ENCODE peak calls at places on chromosomes 7 and 10, in eight cellular contexts. One of them, this sample, is unnamed.

GRCh38 chr10:34334908-34335307 is 480.2 kb downstream of the PARD3 start:
- DNase-seq in AG09309: no peak
- DNase-seq in A673: no peak
- DNase-seq in GM23248: no peak
- DNase-seq in cardiac muscle cell: no peak
- DNase-seq in H7: no peak
- DNase-seq in body of pancreas: no peak
- DNase-seq in lung: no peak
- DNase-seq in this sample: no peak

GRCh38 chr10:21662635-21663034 is 128.6 kb downstream of the MLLT10 start:
- DNase-seq in AG09309: no peak
- DNase-seq in lung: no peak
- DNase-seq in H7: no peak
- DNase-seq in body of pancreas: no peak
- DNase-seq in A673: no peak
- DNase-seq in cardiac muscle cell: no peak
- DNase-seq in GM23248: no peak
- DNase-seq in this sample: no peak

GRCh38 chr7:116578526-116578925 is 53.7 kb downstream of the CAV1 start:
- DNase-seq in A673: no peak
- DNase-seq in lung: no peak
- DNase-seq in body of pancreas: no peak
- DNase-seq in AG09309: no peak
- DNase-seq in cardiac muscle cell: peak; percentile 46
- DNase-seq in GM23248: no peak
- DNase-seq in H7: no peak
- DNase-seq in this sample: no peak

GRCh38 chr10:6563075-6563474 is 17.0 kb downstream of the PRKCQ start:
- DNase-seq in AG09309: no peak
- DNase-seq in A673: no peak
- DNase-seq in cardiac muscle cell: no peak
- DNase-seq in H7: no peak
- DNase-seq in body of pancreas: no peak
- DNase-seq in lung: no peak
- DNase-seq in GM23248: no peak
- DNase-seq in this sample: no peak

GRCh38 chr10:109773288-109773687 is 150.0 kb downstream of the XPNPEP1 start:
- DNase-seq in A673: no peak
- DNase-seq in lung: no peak
- DNase-seq in AG09309: no peak
- DNase-seq in cardiac muscle cell: no peak
- DNase-seq in GM23248: no peak
- DNase-seq in H7: no peak
- DNase-seq in body of pancreas: no peak
- DNase-seq in this sample: no peak

GRCh38 chr7:6330657-6331056 is 58.2 kb upstream of the CYTH3 start:
- DNase-seq in body of pancreas: no peak
- DNase-seq in A673: no peak
- DNase-seq in H7: no peak
- DNase-seq in AG09309: no peak
- DNase-seq in lung: no peak
- DNase-seq in cardiac muscle cell: no peak
- DNase-seq in GM23248: no peak
- DNase-seq in this sample: no peak

GRCh38 chr7:52586704-52587103 is 448.7 kb upstream of the POM121L12 start:
- DNase-seq in lung: no peak
- DNase-seq in cardiac muscle cell: no peak
- DNase-seq in AG09309: no peak
- DNase-seq in A673: no peak
- DNase-seq in H7: peak; percentile 4
- DNase-seq in GM23248: no peak
- DNase-seq in body of pancreas: no peak
- DNase-seq in this sample: no peak

GRCh38 chr7:47191876-47192291 is 390.0 kb downstream of the TNS3 start:
- DNase-seq in H7: no peak
- DNase-seq in body of pancreas: no peak
- DNase-seq in cardiac muscle cell: no peak
- DNase-seq in lung: peak; percentile 31
- DNase-seq in AG09309: no peak
- DNase-seq in GM23248: no peak
- DNase-seq in A673: no peak
- DNase-seq in this sample: no peak

GRCh38 chr10:48446785-48447184 is 140.3 kb downstream of the MAPK8 start:
- DNase-seq in lung: peak; percentile 27
- DNase-seq in body of pancreas: no peak
- DNase-seq in AG09309: no peak
- DNase-seq in A673: no peak
- DNase-seq in cardiac muscle cell: no peak
- DNase-seq in H7: no peak
- DNase-seq in GM23248: no peak
- DNase-seq in this sample: no peak

DNA sequence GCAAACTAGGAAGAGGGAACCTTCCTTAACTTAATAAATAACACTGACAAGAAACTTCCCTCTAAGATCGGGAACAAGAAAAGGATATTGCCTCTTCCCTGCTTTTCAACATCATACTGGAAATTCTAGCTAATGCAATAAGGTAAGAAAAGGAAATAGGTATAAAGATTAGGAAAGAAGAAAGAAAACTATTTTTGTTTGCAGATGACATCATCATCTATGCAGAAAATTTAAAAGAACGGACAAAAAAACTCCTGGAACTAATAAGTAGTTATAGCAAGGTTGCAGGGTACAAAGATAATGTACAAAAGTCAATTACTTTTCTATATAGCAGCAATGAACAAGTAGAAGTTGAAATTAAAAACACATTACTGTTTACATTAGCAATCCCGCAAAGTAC is 164.8 kb downstream of the WDR11 start:
- DNase-seq in AG09309: no peak
- DNase-seq in A673: no peak
- DNase-seq in GM23248: no peak
- DNase-seq in lung: no peak
- DNase-seq in cardiac muscle cell: no peak
- DNase-seq in H7: no peak
- DNase-seq in body of pancreas: no peak
- DNase-seq in this sample: no peak
- H3K4me3 ChIP-seq in AG09309: no peak overlapping the region
- H3K4me3 ChIP-seq in A673: no peak overlapping the region
- H3K4me3 ChIP-seq in GM23248: no peak overlapping the region
- H3K4me3 ChIP-seq in lung: no peak overlapping the region
- H3K4me3 ChIP-seq in cardiac muscle cell: no peak overlapping the region
- H3K4me3 ChIP-seq in H7: no peak overlapping the region
- H3K4me3 ChIP-seq in body of pancreas: no peak overlapping the region
- H3K4me3 ChIP-seq in this sample: no peak overlapping the region

DNA sequence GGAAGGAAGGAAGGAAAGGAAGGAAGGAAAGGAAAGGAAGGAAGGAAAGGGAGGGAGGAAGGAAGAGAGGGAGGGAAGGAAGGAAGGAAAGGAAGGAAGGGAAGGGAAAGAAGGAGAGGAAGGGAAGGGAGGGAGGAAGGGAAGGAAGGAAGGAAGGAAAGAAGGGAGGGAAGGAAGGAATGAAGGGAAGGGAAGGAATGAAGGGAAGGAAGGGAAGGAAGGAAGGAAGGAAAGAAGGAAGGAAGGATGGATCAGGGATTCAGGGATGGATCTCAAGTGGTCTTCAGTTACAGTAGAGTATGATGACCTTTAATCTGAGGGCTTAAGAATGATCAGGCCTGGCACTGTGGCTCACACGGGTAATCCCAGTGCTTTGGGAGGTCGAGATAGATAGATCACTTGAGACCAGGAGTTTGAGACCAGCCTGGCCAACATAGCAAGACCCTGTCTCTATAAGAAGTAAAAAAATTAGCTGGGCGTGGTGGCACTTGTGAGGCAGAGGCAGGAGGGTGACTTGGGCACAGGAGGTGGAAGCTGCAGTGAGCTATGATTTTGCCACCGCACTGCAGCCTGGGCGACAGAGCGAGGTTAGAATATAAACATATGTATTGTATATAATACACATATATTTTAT is 760 bp upstream of the FOXK1 start:
- DNase-seq in AG09309: no peak
- DNase-seq in body of pancreas: no peak
- DNase-seq in GM23248: no peak
- DNase-seq in cardiac muscle cell: no peak
- DNase-seq in lung: no peak
- DNase-seq in A673: no peak
- DNase-seq in H7: no peak
- DNase-seq in this sample: no peak
- H3K4me3 ChIP-seq in AG09309: peak overlapping the region; percentile 52
- H3K4me3 ChIP-seq in body of pancreas: no peak overlapping the region
- H3K4me3 ChIP-seq in GM23248: peak overlapping the region; percentile 74
- H3K4me3 ChIP-seq in cardiac muscle cell: no peak overlapping the region
- H3K4me3 ChIP-seq in lung: no peak overlapping the region
- H3K4me3 ChIP-seq in A673: peak overlapping the region; percentile 26
- H3K4me3 ChIP-seq in H7: no peak overlapping the region
- H3K4me3 ChIP-seq in this sample: peak overlapping the region; percentile 91

DNA sequence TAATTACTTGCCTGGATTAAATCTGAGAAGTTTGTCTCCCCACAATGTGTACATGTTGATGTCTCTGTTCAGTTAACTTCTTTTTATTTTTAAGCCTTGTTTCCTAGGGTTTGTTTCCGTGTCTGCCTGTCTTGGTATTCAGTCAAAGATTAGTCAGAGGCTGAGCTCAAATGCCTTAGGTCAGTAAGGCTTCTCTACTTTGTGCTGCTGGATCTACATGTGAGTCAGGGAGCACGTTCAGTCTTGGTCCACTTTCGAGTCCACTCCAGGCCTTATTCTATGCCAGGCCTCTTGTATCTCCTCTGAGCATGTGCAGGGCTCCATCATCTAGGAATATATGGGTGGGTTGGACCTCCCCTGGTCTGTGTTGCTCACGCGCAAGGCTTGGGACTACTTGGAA is 93.3 kb upstream of the FZD8 start:
- DNase-seq in lung: no peak
- DNase-seq in AG09309: peak; percentile 48
- DNase-seq in GM23248: peak; percentile 87
- DNase-seq in cardiac muscle cell: peak; percentile 25
- DNase-seq in A673: no peak
- DNase-seq in body of pancreas: no peak
- DNase-seq in H7: no peak
- DNase-seq in this sample: peak; percentile 76
- H3K4me3 ChIP-seq in lung: no peak overlapping the region
- H3K4me3 ChIP-seq in AG09309: no peak overlapping the region
- H3K4me3 ChIP-seq in GM23248: no peak overlapping the region
- H3K4me3 ChIP-seq in cardiac muscle cell: no peak overlapping the region
- H3K4me3 ChIP-seq in A673: no peak overlapping the region
- H3K4me3 ChIP-seq in body of pancreas: no peak overlapping the region
- H3K4me3 ChIP-seq in H7: no peak overlapping the region
- H3K4me3 ChIP-seq in this sample: no peak overlapping the region

GRCh38 chr7:148395292-148395691 is 195.3 kb upstream of the C7orf33 start:
- DNase-seq in body of pancreas: no peak
- DNase-seq in A673: no peak
- DNase-seq in GM23248: no peak
- DNase-seq in H7: no peak
- DNase-seq in lung: no peak
- DNase-seq in AG09309: no peak
- DNase-seq in cardiac muscle cell: no peak
- DNase-seq in this sample: no peak
- H3K4me3 ChIP-seq in body of pancreas: no peak overlapping the region
- H3K4me3 ChIP-seq in A673: no peak overlapping the region
- H3K4me3 ChIP-seq in GM23248: no peak overlapping the region
- H3K4me3 ChIP-seq in H7: no peak overlapping the region
- H3K4me3 ChIP-seq in lung: no peak overlapping the region
- H3K4me3 ChIP-seq in AG09309: no peak overlapping the region
- H3K4me3 ChIP-seq in cardiac muscle cell: no peak overlapping the region
- H3K4me3 ChIP-seq in this sample: no peak overlapping the region

GRCh38 chr7:153886506-153887391 is 165.4 kb upstream of the DPP6 start:
- DNase-seq in GM23248: peak; percentile 1
- DNase-seq in body of pancreas: peak; percentile 34
- DNase-seq in cardiac muscle cell: no peak
- DNase-seq in H7: peak; percentile 87
- DNase-seq in lung: no peak
- DNase-seq in AG09309: no peak
- DNase-seq in A673: no peak
- DNase-seq in this sample: no peak
- H3K4me3 ChIP-seq in GM23248: no peak overlapping the region
- H3K4me3 ChIP-seq in body of pancreas: no peak overlapping the region
- H3K4me3 ChIP-seq in cardiac muscle cell: peak overlapping the region; percentile 21
- H3K4me3 ChIP-seq in H7: peak overlapping the region; percentile 35
- H3K4me3 ChIP-seq in lung: no peak overlapping the region
- H3K4me3 ChIP-seq in AG09309: no peak overlapping the region
- H3K4me3 ChIP-seq in A673: no peak overlapping the region
- H3K4me3 ChIP-seq in this sample: no peak overlapping the region

GRCh38 chr10:86046845-86047460 is 319.6 kb downstream of the GRID1 start:
- DNase-seq in cardiac muscle cell: no peak
- DNase-seq in body of pancreas: no peak
- DNase-seq in H7: no peak
- DNase-seq in AG09309: no peak
- DNase-seq in GM23248: no peak
- DNase-seq in lung: no peak
- DNase-seq in A673: no peak
- DNase-seq in this sample: peak; percentile 87
- H3K4me3 ChIP-seq in cardiac muscle cell: no peak overlapping the region
- H3K4me3 ChIP-seq in body of pancreas: no peak overlapping the region
- H3K4me3 ChIP-seq in H7: no peak overlapping the region
- H3K4me3 ChIP-seq in AG09309: no peak overlapping the region
- H3K4me3 ChIP-seq in GM23248: no peak overlapping the region
- H3K4me3 ChIP-seq in lung: no peak overlapping the region
- H3K4me3 ChIP-seq in A673: no peak overlapping the region
- H3K4me3 ChIP-seq in this sample: no peak overlapping the region

DNA sequence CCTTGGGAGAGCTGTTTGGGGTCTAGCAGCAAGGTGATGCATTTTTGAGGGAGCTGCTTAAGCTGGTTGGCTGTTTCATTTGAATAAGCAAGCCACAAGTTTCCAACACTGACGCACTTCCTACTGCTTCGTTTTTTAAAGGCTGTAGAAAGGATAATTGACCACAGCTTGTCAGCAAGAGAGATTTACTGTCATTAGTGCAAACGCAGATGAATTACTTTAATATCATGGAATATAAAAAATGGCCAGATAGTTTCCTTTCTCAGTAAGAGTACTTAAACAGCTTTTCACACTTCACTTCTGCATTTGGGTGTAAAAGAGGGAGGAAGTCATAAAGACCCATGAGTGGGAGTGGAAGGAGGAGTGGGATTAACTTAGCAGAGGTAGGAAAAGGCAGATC is 61.5 kb downstream of the FZD1 start:
- DNase-seq in AG09309: peak; percentile 29
- DNase-seq in A673: peak; percentile 97
- DNase-seq in H7: no peak
- DNase-seq in body of pancreas: no peak
- DNase-seq in GM23248: no peak
- DNase-seq in cardiac muscle cell: peak; percentile 28
- DNase-seq in lung: no peak
- DNase-seq in this sample: no peak
- H3K4me3 ChIP-seq in AG09309: no peak overlapping the region
- H3K4me3 ChIP-seq in A673: no peak overlapping the region
- H3K4me3 ChIP-seq in H7: no peak overlapping the region
- H3K4me3 ChIP-seq in body of pancreas: no peak overlapping the region
- H3K4me3 ChIP-seq in GM23248: no peak overlapping the region
- H3K4me3 ChIP-seq in cardiac muscle cell: no peak overlapping the region
- H3K4me3 ChIP-seq in lung: no peak overlapping the region
- H3K4me3 ChIP-seq in this sample: no peak overlapping the region

This sample was measured in bronchial epithelial cell.